ENCODE peak calls at places on chromosome 21, in seven cellular contexts. F is GM12865, V is tibial nerve, Q is astrocyte of the spinal cord, E is fibroblast of pulmonary artery, O is dorsolateral prefrontal cortex, C is Peyer's patch. N is an unnamed sample.

GRCh38 chr21:38460171-38460742 is 38.0 kb downstream of the ERG start:
- DNase-seq in O (no peak), Q (peak), E (peak), C (no peak), V (no peak), F (no peak), N (no peak)

GRCh38 chr21:40053007-40053406 is 185.8 kb downstream of the PCP4 start:
- DNase-seq in E (no peak), V (peak), C (no peak), Q (peak), F (no peak), O (peak), N (no peak)

GRCh38 chr21:44766014-44766817 is 35.4 kb downstream of the UBE2G2 start:
- DNase-seq in O (no peak), C (no peak), F (no peak), Q (no peak), E (no peak), V (no peak), N (no peak)

GRCh38 chr21:43925096-43925481 is 60.1 kb downstream of the AGPAT3 start:
- DNase-seq in C (peak), V (no peak), Q (no peak), E (no peak), F (no peak), O (no peak), N (no peak)

GRCh38 chr21:42850866-42851391 is 28.4 kb downstream of the WDR4 start:
- DNase-seq in C (no peak), Q (no peak), V (no peak), E (peak), F (peak), O (no peak), N (peak)

GRCh38 chr21:39714331-39714730 is 30.7 kb upstream of the IGSF5 start:
- DNase-seq in E (no peak), Q (no peak), V (no peak), C (no peak), F (no peak), O (no peak), N (no peak)

GRCh38 chr21:18041012-18041411 is 203.6 kb upstream of the CHODL start:
- DNase-seq in C (no peak), E (peak), Q (peak), F (peak), O (no peak), V (peak), N (peak)

GRCh38 chr21:26057488-26058170 is 112.9 kb downstream of the APP start:
- DNase-seq in F (no peak), Q (no peak), V (no peak), C (no peak), O (no peak), E (no peak), N (no peak)

GRCh38 chr21:42677339-42678117 is 24.1 kb downstream of the PDE9A start:
- DNase-seq in C (no peak), O (no peak), F (no peak), V (peak), E (peak), Q (peak), N (peak)

GRCh38 chr21:25536752-25537151 is 70.5 kb downstream of the MRPL39 start:
- DNase-seq in Q (no peak), C (no peak), E (no peak), O (no peak), V (no peak), F (no peak), N (no peak)

GRCh38 chr21:39099859-39100258 is 83.4 kb downstream of the PSMG1 start:
- DNase-seq in O (no peak), E (no peak), Q (no peak), F (no peak), V (no peak), C (no peak), N (no peak)

GRCh38 chr21:15293251-15293650 is 228.5 kb upstream of the NRIP1 start:
- DNase-seq in E (peak), C (no peak), F (no peak), Q (peak), O (no peak), V (no peak), N (peak)

GRCh38 chr21:26810266-26810665 is 34.9 kb downstream of the ADAMTS1 start:
- DNase-seq in F (no peak), V (no peak), E (no peak), C (no peak), Q (no peak), O (no peak), N (no peak)

GRCh38 chr21:20999567-21000169 is 1.5 kb downstream of the NCAM2 start:
- DNase-seq in F (peak), V (peak), E (peak), Q (peak), O (peak), C (no peak), N (peak)

GRCh38 chr21:46518983-46519583 is 60.4 kb downstream of the DIP2A start:
- DNase-seq in C (no peak), Q (no peak), V (no peak), F (no peak), O (no peak), E (peak), N (peak)

GRCh38 chr21:41289431-41289830 is 27.2 kb upstream of the FAM3B start:
- DNase-seq in F (no peak), E (peak), V (no peak), C (no peak), Q (no peak), O (no peak), N (no peak)

GRCh38 chr21:15009964-15010363 is 54.8 kb downstream of the NRIP1 start:
- DNase-seq in V (no peak), F (no peak), O (no peak), E (peak), Q (peak), C (no peak), N (peak)

GRCh38 chr21:45330851-45331261 is 43.2 kb upstream of the POFUT2 start:
- DNase-seq in C (peak), O (no peak), E (no peak), F (no peak), Q (no peak), V (no peak), N (no peak)

GRCh38 chr21:43737158-43737950 is 18.4 kb downstream of the PDXK start:
- DNase-seq in F (no peak), C (no peak), O (no peak), E (no peak), Q (no peak), V (no peak), N (no peak)

GRCh38 chr21:44601596-44602473 is 1.4 kb downstream of the KRTAP10-7 start:
- DNase-seq in C (no peak), F (no peak), E (no peak), Q (no peak), V (no peak), O (no peak), N (no peak)

GRCh38 chr21:39134288-39134810 is 48.9 kb downstream of the PSMG1 start:
- DNase-seq in F (no peak), V (no peak), C (no peak), O (no peak), E (no peak), Q (no peak), N (no peak)

GRCh38 chr21:18382141-18382540 is 21.4 kb downstream of the TMPRSS15 start:
- DNase-seq in C (no peak), V (no peak), Q (no peak), E (no peak), O (no peak), F (no peak), N (no peak)

GRCh38 chr21:43866233-43866632 is 1.2 kb downstream of the AGPAT3 start:
- DNase-seq in V (peak), F (peak), C (no peak), O (peak), Q (peak), E (peak), N (peak)

GRCh38 chr21:16304189-16304588 is 574.4 kb downstream of the USP25 start:
- DNase-seq in Q (peak), E (no peak), O (no peak), C (no peak), F (no peak), V (no peak), N (no peak)

GRCh38 chr21:24941316-24942185 is 665.7 kb downstream of the MRPL39 start:
- DNase-seq in F (no peak), C (no peak), Q (peak), E (no peak), V (no peak), O (no peak), N (no peak)

GRCh38 chr21:45378258-45378966 is 26.6 kb upstream of the COL18A1 start:
- DNase-seq in V (no peak), E (no peak), Q (peak), F (no peak), O (no peak), C (peak), N (peak)

GRCh38 chr21:26835027-26835713 is 10.0 kb downstream of the ADAMTS1 start:
- DNase-seq in E (peak), V (no peak), Q (peak), F (no peak), O (no peak), C (no peak), N (peak)

GRCh38 chr21:43361127-43361492 is 65.8 kb downstream of the SIK1 start:
- DNase-seq in V (no peak), E (no peak), O (no peak), Q (no peak), C (no peak), F (peak), N (peak)

GRCh38 chr21:15141236-15141970 is 76.6 kb upstream of the NRIP1 start:
- DNase-seq in O (no peak), Q (no peak), F (no peak), E (no peak), V (no peak), C (peak), N (no peak)

GRCh38 chr21:35850029-35850428 is 210.3 kb downstream of the SETD4 start:
- DNase-seq in V (peak), Q (peak), E (peak), F (no peak), O (no peak), C (no peak), N (peak)

GRCh38 chr21:43016728-43017127 is 42.4 kb downstream of the PKNOX1 start:
- DNase-seq in C (no peak), Q (no peak), E (no peak), F (no peak), V (no peak), O (no peak), N (no peak)

GRCh38 chr21:21973806-21974205 is 975.6 kb downstream of the NCAM2 start:
- DNase-seq in Q (peak), E (no peak), F (no peak), O (no peak), C (no peak), V (no peak), N (no peak)

GRCh38 chr21:42193721-42194120 is 25.2 kb upstream of the ABCG1 start:
- DNase-seq in O (peak), Q (no peak), E (no peak), C (no peak), V (no peak), F (no peak), N (no peak)

DNA sequence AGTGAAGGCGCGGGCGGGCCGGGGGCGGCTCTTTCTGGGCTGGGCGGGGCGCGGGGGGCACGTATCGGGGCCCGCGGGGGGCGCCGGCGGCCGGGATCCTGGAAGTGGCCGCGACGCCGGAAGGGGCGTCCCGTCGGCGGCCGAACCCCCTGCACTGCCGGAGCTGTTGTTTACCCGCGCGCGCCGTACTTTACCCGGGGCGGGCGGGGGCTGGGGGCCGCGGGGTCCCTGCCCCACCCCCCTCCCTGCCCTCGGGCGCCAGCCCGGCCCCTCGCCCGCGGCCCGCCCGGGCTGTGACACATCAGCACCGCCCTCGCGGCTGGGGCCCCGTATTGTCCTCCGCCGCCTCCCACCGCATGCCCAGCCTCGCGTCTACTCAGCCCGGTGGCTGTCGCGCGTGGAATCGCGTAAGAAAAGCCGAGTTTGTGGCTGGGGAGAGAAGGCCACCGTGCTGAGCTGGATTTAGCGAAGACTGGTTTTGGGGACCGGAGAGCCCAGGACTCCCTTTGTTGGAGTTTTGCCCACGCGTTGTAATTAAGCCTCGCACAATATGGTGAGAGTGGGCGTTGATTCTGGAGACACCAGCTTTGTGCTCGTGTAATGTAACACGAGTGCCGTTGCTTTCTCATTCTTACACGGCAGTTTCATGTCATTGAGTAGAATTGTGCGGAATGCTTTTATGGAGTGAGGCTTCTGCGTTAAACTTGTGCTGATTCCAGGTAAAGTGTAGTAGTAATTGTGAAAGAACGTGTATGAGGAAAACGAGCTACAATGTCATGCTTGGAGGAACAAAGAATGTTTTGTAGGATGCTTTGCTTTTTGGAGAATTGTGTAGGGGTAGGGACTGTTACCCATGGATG is 554 bp downstream of the BACH1 start:
- DNase-seq in C (peak), V (peak), E (peak), Q (peak), O (peak), F (no peak), N (peak)
- H3K4me3 ChIP-seq in C (peak), V (peak), E (peak), Q (peak), O (peak), F (peak), N (peak)

GRCh38 chr21:36910581-36911307 is 55.7 kb downstream of the HLCS start:
- DNase-seq in E (peak), Q (peak), F (no peak), C (no peak), O (no peak), V (no peak), N (peak)

GRCh38 chr21:36909423-36909822 is 57.0 kb downstream of the HLCS start:
- DNase-seq in O (no peak), C (no peak), F (no peak), V (no peak), E (peak), Q (no peak), N (no peak)

GRCh38 chr21:36909901-36910561 is 56.4 kb downstream of the HLCS start:
- DNase-seq in E (peak), O (no peak), F (peak), Q (peak), C (no peak), V (no peak), N (peak)

GRCh38 chr21:36904093-36904666 is 62.3 kb downstream of the HLCS start:
- DNase-seq in Q (no peak), C (no peak), E (no peak), O (no peak), V (no peak), F (no peak), N (no peak)

DNA sequence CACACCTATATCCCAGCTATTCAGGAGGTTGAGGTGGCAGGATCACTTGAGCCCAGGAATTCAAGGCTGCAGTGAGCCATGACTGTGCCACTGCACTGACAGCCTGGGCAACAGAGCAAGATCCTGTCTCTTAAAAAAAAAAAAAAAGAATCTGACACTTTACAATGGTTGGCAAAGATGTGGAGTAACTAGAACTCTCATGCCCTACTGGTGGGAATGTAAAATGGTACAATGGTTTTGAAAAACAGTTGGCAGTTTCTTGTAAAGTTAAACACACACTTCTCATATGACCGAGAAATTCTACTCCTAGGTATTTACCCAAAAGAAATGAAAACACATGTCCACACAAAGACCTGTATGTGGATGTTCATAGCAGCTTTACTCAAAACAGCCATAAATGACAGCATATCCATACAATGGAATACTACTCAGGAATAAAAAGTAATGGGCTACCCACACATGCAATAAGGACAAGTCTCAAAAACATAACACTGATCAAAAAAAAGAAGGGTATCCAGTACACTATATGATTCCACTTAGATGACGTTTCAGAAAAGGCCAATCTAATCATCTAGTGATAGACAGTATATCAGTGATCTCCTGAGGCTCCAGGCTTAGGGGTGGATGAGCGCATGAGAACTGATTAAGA is 58.1 kb downstream of the HLCS start:
- DNase-seq in Q (no peak), O (no peak), C (no peak), E (peak), F (no peak), V (no peak), N (no peak)
- TF ChIP-seq CTCF in Q (peak), O (no peak), C (no peak), E (peak), F (no peak), V (no peak), N (peak)

GRCh38 chr21:31879251-31879650 is 6.4 kb downstream of the HUNK start:
- DNase-seq in F (no peak), E (no peak), O (peak), V (no peak), Q (no peak), C (no peak), N (no peak)
- H3K4me3 ChIP-seq in F (no peak), E (no peak), O (no peak), V (no peak), Q (no peak), C (no peak), N (no peak)

DNA sequence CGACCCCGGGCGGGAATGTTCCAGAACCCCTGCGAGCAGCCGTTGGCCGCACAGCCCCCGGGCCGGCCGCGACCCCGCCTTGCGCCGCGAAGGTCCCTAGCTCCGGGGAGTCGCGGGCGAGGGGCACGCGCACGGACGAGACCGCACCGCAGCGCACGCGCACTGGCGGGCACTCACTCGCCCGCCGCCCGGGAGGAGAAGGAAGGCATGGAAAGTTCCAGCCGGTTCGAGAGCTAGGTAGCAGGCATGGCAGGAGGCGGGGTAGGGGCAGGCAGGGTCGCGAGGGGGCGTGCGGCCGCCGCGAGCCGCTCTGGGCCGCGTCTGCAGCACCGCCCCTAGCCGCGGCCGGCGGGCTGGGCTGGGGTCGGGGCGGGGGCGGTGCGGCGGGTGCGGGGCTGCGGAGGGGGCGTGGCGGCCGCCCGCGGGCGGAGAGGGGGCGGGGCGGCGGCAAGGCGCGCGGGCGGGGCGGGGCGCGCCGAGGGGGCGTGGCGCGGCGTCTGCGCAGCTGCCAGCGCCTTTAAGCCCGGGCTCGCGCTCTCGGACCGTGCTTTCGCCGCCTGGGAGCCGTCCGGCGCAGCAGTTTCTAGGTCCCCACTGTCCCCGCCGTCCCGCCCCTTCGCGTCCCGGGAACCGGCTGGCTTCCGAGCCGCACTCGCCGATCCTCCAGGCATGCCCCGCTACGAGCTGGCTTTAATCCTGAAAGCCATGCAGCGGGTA is at the start of the genes MRPS6 and SLC5A3:
- DNase-seq in V (peak), Q (peak), E (peak), C (peak), O (peak), F (peak), N (peak)
- TF ChIP-seq CTCF in V (no peak), Q (no peak), E (no peak), C (no peak), O (no peak), F (no peak), N (no peak)